ENCODE peak calls at places on chromosomes 2 and 18, in seven cellular contexts. J is CD8-positive, alpha-beta memory T cell; S is HL-60; R is colonic mucosa; B is SK-N-SH; E is foreskin keratinocyte; U is aorta. C is an unnamed sample.

GRCh38 chr18:1408331-1408835 is 503.7 kb downstream of the ADCYAP1 start:
- DNase-seq in J (no peak), S (no peak), R (no peak), B (no peak), E (no peak), U (no peak), C (no peak)

GRCh38 chr2:186308347-186308746 is 177.7 kb upstream of the ZC3H15 start:
- DNase-seq in J (no peak), B (no peak), E (peak; percentile 47), R (no peak), U (no peak), S (no peak), C (peak; percentile 8)

GRCh38 chr2:25851740-25852503 is 26.4 kb downstream of the ASXL2 start:
- DNase-seq in J (peak; percentile 69), R (peak; percentile 29), E (peak; percentile 67), B (peak; percentile 63), S (peak; percentile 45), U (no peak), C (peak; percentile 59)

GRCh38 chr2:127651987-127652550 is 6.1 kb downstream of the GPR17 start:
- DNase-seq in E (no peak), B (peak; percentile 90), R (no peak), J (no peak), S (no peak), U (peak; percentile 62), C (no peak)

GRCh38 chr2:207239222-207239674 is 73.5 kb upstream of the KLF7 start:
- DNase-seq in J (no peak), U (peak; percentile 83), B (no peak), S (peak; percentile 77), E (peak; percentile 100), R (no peak), C (peak; percentile 97)

GRCh38 chr2:180655842-180656454 is 324.5 kb upstream of the UBE2E3 start:
- DNase-seq in E (no peak), U (no peak), S (no peak), R (no peak), J (no peak), B (no peak), C (no peak)

GRCh38 chr2:25356088-25356487 is 14.4 kb upstream of the DNMT3A start:
- DNase-seq in S (no peak), B (no peak), R (no peak), J (no peak), U (no peak), E (no peak), C (no peak)

GRCh38 chr2:130836501-130837174 is at the start of gene ARHGEF4:
- DNase-seq in R (peak; percentile 79), J (no peak), E (peak; percentile 52), S (no peak), U (peak; percentile 29), B (peak; percentile 89), C (peak; percentile 75)

GRCh38 chr2:89831686-89832498 is 1140.4 kb downstream of the RPIA start:
- DNase-seq in S (no peak), R (no peak), B (no peak), U (no peak), J (no peak), E (no peak), C (no peak)

GRCh38 chr2:39851691-39852110 is 72.6 kb upstream of the THUMPD2 start:
- DNase-seq in E (peak; percentile 9), U (no peak), S (no peak), J (no peak), B (no peak), R (no peak), C (no peak)

GRCh38 chr2:152573168-152573567 is 144.1 kb downstream of the PRPF40A start:
- DNase-seq in U (no peak), E (peak; percentile 90), R (no peak), B (peak; percentile 12), S (peak; percentile 41), J (no peak), C (peak; percentile 57)

GRCh38 chr18:46167971-46168370 is 63.8 kb downstream of the HAUS1 start:
- DNase-seq in S (peak; percentile 41), E (no peak), U (no peak), R (peak; percentile 51), B (no peak), J (peak; percentile 28), C (no peak)

GRCh38 chr2:124755386-124755785 is 730.3 kb downstream of the CNTNAP5 start:
- DNase-seq in J (no peak), B (no peak), R (no peak), S (no peak), E (no peak), U (no peak), C (no peak)

GRCh38 chr2:227597993-227598392 is 700 bp upstream of the SCYGR2 start:
- DNase-seq in S (no peak), E (peak; percentile 35), U (no peak), J (no peak), B (no peak), R (no peak), C (peak; percentile 36)

GRCh38 chr2:25369439-25369838 is 27.7 kb upstream of the DNMT3A start:
- DNase-seq in U (peak; percentile 4), E (no peak), B (no peak), J (no peak), R (no peak), S (no peak), C (no peak)

GRCh38 chr2:150587547-150588209 is 100.2 kb upstream of the RND3 start:
- DNase-seq in E (no peak), S (no peak), B (no peak), R (no peak), U (no peak), J (no peak), C (no peak)

GRCh38 chr2:65061146-65061909 is 5.1 kb downstream of the CEP68 start:
- DNase-seq in J (no peak), E (no peak), S (no peak), R (no peak), U (no peak), B (no peak), C (no peak)
- H3K27ac ChIP-seq in J (no peak overlapping the region), E (no peak overlapping the region), S (no peak overlapping the region), R (no peak overlapping the region), U (no peak overlapping the region), B (no peak overlapping the region), C (peak overlapping the region; percentile 48)

GRCh38 chr18:11951390-11951851 is 29.9 kb upstream of the IMPA2 start:
- DNase-seq in B (no peak), J (no peak), S (no peak), U (no peak), E (no peak), R (no peak), C (no peak)
- H3K27ac ChIP-seq in B (no peak overlapping the region), J (no peak overlapping the region), S (no peak overlapping the region), U (no peak overlapping the region), E (no peak overlapping the region), R (no peak overlapping the region), C (peak overlapping the region; percentile 48)

GRCh38 chr2:105744909-105745853 is at the start of gene NCK2:
- DNase-seq in S (no peak), E (no peak), U (peak; percentile 51), J (peak; percentile 40), B (peak; percentile 87), R (peak; percentile 40), C (no peak)
- H3K27ac ChIP-seq in S (peak within 1 kb of the TSS; percentile 65), E (peak within 1 kb of the TSS; percentile 76), U (peak within 1 kb of the TSS; percentile 67), J (peak within 1 kb of the TSS; percentile 81), B (peak within 1 kb of the TSS; percentile 41), R (peak within 1 kb of the TSS; percentile 86), C (peak within 1 kb of the TSS; percentile 85)

DNA sequence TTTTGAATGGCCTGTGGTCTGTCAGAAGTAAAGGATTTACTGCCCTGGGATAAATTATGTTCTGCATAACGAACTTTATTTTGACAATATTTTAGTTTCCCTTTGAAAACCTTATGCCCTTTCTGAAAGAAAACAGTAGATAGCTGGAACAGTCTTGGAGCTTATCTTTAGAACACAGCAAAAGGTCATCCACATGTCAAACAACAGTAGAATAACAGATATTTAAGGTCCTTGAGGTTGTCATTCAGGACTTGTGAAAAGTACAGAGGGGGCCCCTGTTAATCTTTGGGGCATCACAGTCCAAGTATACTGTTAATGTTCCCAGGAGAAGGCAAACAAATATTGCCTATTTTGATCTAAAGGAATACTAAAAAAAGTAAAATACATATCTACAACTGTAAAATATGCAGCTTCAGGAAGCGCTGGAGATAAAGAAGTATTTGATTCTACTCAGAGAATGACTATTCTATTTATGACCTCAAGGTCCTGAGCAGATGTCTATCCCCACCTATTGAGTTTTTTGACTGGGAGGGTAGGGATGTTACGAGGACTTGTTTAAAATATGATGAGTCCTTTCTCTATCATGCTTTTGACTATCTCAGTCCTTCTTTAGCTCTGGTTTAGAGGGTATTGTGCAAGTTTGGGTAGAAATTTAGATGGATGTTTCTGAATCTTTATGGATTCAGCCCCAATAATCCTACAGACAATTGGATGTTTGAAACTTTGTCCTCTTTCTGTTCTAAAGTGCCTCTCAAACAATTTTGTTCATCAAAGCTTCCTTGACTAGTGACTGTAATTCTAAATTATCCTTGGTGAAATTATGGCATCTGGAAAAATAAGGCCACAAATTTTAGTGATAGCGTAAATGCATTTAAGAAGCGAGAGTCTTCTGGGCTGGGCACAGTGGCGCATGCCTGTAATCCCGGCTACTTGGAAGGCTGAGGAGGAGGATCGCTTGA is 25.1 kb upstream of the TMEM214 start:
- DNase-seq in E (no peak), R (no peak), U (no peak), J (no peak), B (no peak), S (no peak), C (no peak)
- H3K27ac ChIP-seq in E (no peak overlapping the region), R (no peak overlapping the region), U (no peak overlapping the region), J (peak overlapping the region; percentile 81), B (no peak overlapping the region), S (no peak overlapping the region), C (no peak overlapping the region)

DNA sequence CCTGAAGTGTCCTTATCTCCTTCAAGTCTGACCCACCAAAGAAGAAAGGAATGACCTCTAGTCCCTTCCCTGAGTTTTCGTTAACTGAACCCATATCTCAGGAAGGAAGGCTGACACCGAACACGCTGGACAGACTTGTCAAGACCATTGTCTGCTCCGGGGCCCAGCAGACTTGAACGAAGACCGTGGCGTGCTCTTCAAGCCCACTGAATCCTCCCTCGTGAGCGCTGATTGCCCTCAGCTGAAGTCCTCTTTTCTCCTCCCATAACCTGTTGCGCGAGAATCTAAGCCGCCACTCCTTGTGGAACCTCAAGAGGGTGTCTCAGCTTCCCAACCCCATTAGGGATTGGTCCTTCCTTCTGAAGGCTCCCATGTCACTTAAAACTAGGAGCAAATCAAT is 634 bp upstream of the CNDP1 start:
- DNase-seq in J (no peak), R (no peak), B (no peak), S (no peak), U (no peak), E (no peak), C (no peak)
- H3K27ac ChIP-seq in J (no peak overlapping the region), R (no peak overlapping the region), B (no peak overlapping the region), S (no peak overlapping the region), U (no peak overlapping the region), E (no peak overlapping the region), C (no peak overlapping the region)

GRCh38 chr2:64839844-64840243 is 149.4 kb upstream of the SLC1A4 start:
- DNase-seq in B (no peak), R (no peak), E (no peak), U (peak; percentile 68), J (peak; percentile 31), S (no peak), C (no peak)
- H3K27ac ChIP-seq in B (no peak overlapping the region), R (peak overlapping the region; percentile 53), E (no peak overlapping the region), U (no peak overlapping the region), J (no peak overlapping the region), S (peak overlapping the region; percentile 98), C (peak overlapping the region; percentile 94)

C was measured in RWPE1.